ENCODE peak calls at places on chromosome 21, in four cellular contexts. U is CD4-positive, alpha-beta memory T cell; C is activated CD4-positive, alpha-beta T cell treated with anti-CD3 and anti-CD28 coated beads for 24 hours; D is Calu3. R is an unnamed sample.

GRCh38 chr21:34912022-34912933 is 136.8 kb downstream of the RUNX1 start:
- DNase-seq in U (no peak), C (no peak), D (no peak), R (no peak)

GRCh38 chr21:29164330-29164942 is 34.0 kb downstream of the MAP3K7CL start:
- DNase-seq in U (no peak), C (no peak), D (no peak), R (no peak)

GRCh38 chr21:26715878-26716506 is 129.2 kb downstream of the ADAMTS1 start:
- DNase-seq in U (peak), C (peak), D (peak), R (peak)

GRCh38 chr21:39125752-39126485 is 57.3 kb downstream of the PSMG1 start:
- DNase-seq in U (no peak), C (no peak), D (peak), R (no peak)

GRCh38 chr21:25171438-25171837 is 435.8 kb downstream of the MRPL39 start:
- DNase-seq in U (no peak), C (no peak), D (no peak), R (no peak)

GRCh38 chr21:30986966-30987365 is 51.3 kb downstream of the KRTAP19-8 start:
- DNase-seq in U (no peak), C (no peak), D (no peak), R (no peak)

GRCh38 chr21:35853321-35853922 is 206.9 kb downstream of the SETD4 start:
- DNase-seq in U (no peak), C (no peak), D (no peak), R (no peak)

GRCh38 chr21:26837539-26837938 is 7.7 kb downstream of the ADAMTS1 start:
- DNase-seq in U (no peak), C (no peak), D (no peak), R (no peak)

GRCh38 chr21:44667612-44668011 is 885 bp upstream of the KRTAP12-2 start:
- DNase-seq in U (no peak), C (no peak), D (no peak), R (no peak)

GRCh38 chr21:27365394-27365793 is 398.5 kb upstream of the ADAMTS5 start:
- DNase-seq in U (no peak), C (no peak), D (no peak), R (no peak)

GRCh38 chr21:17679002-17679600 is 66.4 kb upstream of the BTG3 start:
- DNase-seq in U (peak), C (no peak), D (peak), R (no peak)

GRCh38 chr21:35203093-35204021 is 154.3 kb upstream of the RUNX1 start:
- DNase-seq in U (no peak), C (no peak), D (no peak), R (no peak)

GRCh38 chr21:41369915-41370839 is 8.3 kb downstream of the MX2 start:
- DNase-seq in U (peak), C (peak), D (no peak), R (peak)

GRCh38 chr21:38756746-38757145 is 49.0 kb upstream of the ETS2 start:
- DNase-seq in U (no peak), C (no peak), D (no peak), R (no peak)

R was measured in stimulated activated effector memory CD8-positive, alpha-beta T cell treated with anti-CD3 and anti-CD28 coated beads, Interleukin-12 subunit alpha, Interleukin-12 subunit beta, amount 100 ng/mL, for 72 hours.